ENCODE peak calls at places on chromosomes 11 and 22, in ten cellular contexts. H is lung; N is CD4-positive, alpha-beta T cell; T is CD8-positive, alpha-beta T cell; I is neuronal stem cell; A is heart right ventricle; V is IMR-90; K is kidney; P is heart left ventricle; Y is GM23248. E is an unnamed sample.
A peak's percentile ranks its signal among the peaks of the same experiment; 100 is the strongest.

GRCh38 chr22:28180804-28181203 is 261.7 kb upstream of the PITPNB start:
- DNase-seq in P (no peak), Y (peak; percentile 32), T (no peak), H (no peak), A (no peak), I (no peak), N (no peak), K (no peak), V (no peak), E (no peak)

GRCh38 chr22:39348909-39349505 is 784 bp upstream of the SYNGR1 start:
- DNase-seq in H (no peak), P (no peak), N (no peak), I (no peak), V (no peak), A (no peak), Y (no peak), T (no peak), K (no peak), E (no peak)

GRCh38 chr11:101264303-101264702 is 134.7 kb upstream of the PGR start:
- DNase-seq in V (no peak), A (no peak), Y (no peak), K (no peak), T (no peak), N (no peak), H (no peak), I (no peak), P (no peak), E (no peak)

GRCh38 chr22:24423519-24424000 is 3.8 kb upstream of the ADORA2A start:
- DNase-seq in H (peak; percentile 63), K (no peak), Y (peak; percentile 71), P (peak; percentile 70), T (peak; percentile 82), A (peak; percentile 75), I (peak; percentile 57), N (peak; percentile 52), V (no peak), E (peak; percentile 73)

GRCh38 chr11:71472357-71472885 is 19.4 kb downstream of the NADSYN1 start:
- DNase-seq in P (no peak), I (no peak), N (no peak), K (peak; percentile 52), A (no peak), Y (no peak), H (no peak), T (no peak), V (no peak), E (no peak)

GRCh38 chr22:40401981-40402406 is 31.6 kb downstream of the SGSM3 start:
- DNase-seq in I (no peak), T (no peak), Y (no peak), V (no peak), H (no peak), P (no peak), K (no peak), N (no peak), A (no peak), E (no peak)

GRCh38 chr11:70470127-70470526 is 71.8 kb downstream of the CTTN start:
- DNase-seq in T (no peak), Y (no peak), P (no peak), A (no peak), V (peak; percentile 46), K (no peak), I (no peak), H (no peak), N (no peak), E (no peak)

GRCh38 chr22:49789289-49790141 is 38.2 kb downstream of the BRD1 start:
- DNase-seq in H (no peak), V (peak; percentile 45), P (peak; percentile 41), N (peak; percentile 41), A (peak; percentile 56), T (peak; percentile 67), Y (peak; percentile 67), K (peak; percentile 79), I (no peak), E (no peak)

GRCh38 chr11:1236316-1237127 is 13.7 kb downstream of the MUC5B start:
- DNase-seq in V (no peak), I (no peak), H (no peak), A (peak; percentile 6), Y (no peak), N (no peak), K (peak; percentile 65), T (no peak), P (no peak), E (no peak)

GRCh38 chr11:1235615-1236315 is 12.9 kb downstream of the MUC5B start:
- DNase-seq in N (no peak), P (no peak), H (no peak), T (no peak), A (peak; percentile 2), K (peak; percentile 48), Y (no peak), V (no peak), I (no peak), E (no peak)

GRCh38 chr11:1237851-1238250 is 15.0 kb downstream of the MUC5B start:
- DNase-seq in Y (no peak), V (no peak), I (no peak), H (no peak), K (peak; percentile 46), A (no peak), P (no peak), N (no peak), T (no peak), E (no peak)

GRCh38 chr11:1238767-1239595 is 16.1 kb downstream of the MUC5B start:
- DNase-seq in I (no peak), N (no peak), H (no peak), A (no peak), P (no peak), T (no peak), Y (no peak), K (no peak), V (no peak), E (no peak)

GRCh38 chr11:1237128-1237580 is 14.3 kb downstream of the MUC5B start:
- DNase-seq in H (no peak), I (no peak), Y (no peak), K (peak; percentile 45), V (no peak), P (no peak), N (no peak), T (no peak), A (no peak), E (no peak)
- H3K9me3 ChIP-seq in H (peaks cover 7% of the 10 kb centered on the region), I (peaks cover 3% of the 10 kb centered on the region), Y (no peaks in the 10 kb centered on the region), K (no peaks in the 10 kb centered on the region), V (peaks cover 15% of the 10 kb centered on the region), P (no peaks in the 10 kb centered on the region), N (no peaks in the 10 kb centered on the region), T (no peaks in the 10 kb centered on the region), A (no peaks in the 10 kb centered on the region), E (no peaks in the 10 kb centered on the region)

GRCh38 chr22:47284822-47285221 is 522.4 kb downstream of the TBC1D22A start:
- DNase-seq in A (no peak), H (no peak), I (no peak), T (no peak), K (no peak), P (no peak), V (no peak), Y (no peak), N (no peak), E (no peak)

GRCh38 chr22:47282851-47283250 is 520.4 kb downstream of the TBC1D22A start:
- DNase-seq in P (no peak), A (no peak), I (no peak), V (no peak), H (no peak), N (no peak), T (no peak), Y (no peak), K (peak; percentile 46), E (no peak)

GRCh38 chr22:47282366-47282765 is 519.9 kb downstream of the TBC1D22A start:
- DNase-seq in A (no peak), N (no peak), K (peak; percentile 67), H (no peak), P (no peak), V (no peak), T (no peak), I (no peak), Y (no peak), E (no peak)

GRCh38 chr22:47284360-47284759 is 521.9 kb downstream of the TBC1D22A start:
- DNase-seq in Y (no peak), P (no peak), N (no peak), K (no peak), V (no peak), A (no peak), T (no peak), I (no peak), H (no peak), E (no peak)

GRCh38 chr22:47283616-47284270 is 521.3 kb downstream of the TBC1D22A start:
- DNase-seq in N (no peak), A (no peak), Y (no peak), T (no peak), K (peak; percentile 29), I (no peak), H (no peak), V (no peak), P (no peak), E (no peak)
- H3K9me3 ChIP-seq in N (no peaks in the 10 kb centered on the region), A (no peaks in the 10 kb centered on the region), Y (no peaks in the 10 kb centered on the region), T (no peaks in the 10 kb centered on the region), K (no peaks in the 10 kb centered on the region), I (peaks cover 75% of the 10 kb centered on the region), H (no peaks in the 10 kb centered on the region), V (peaks cover 4% of the 10 kb centered on the region), P (no peaks in the 10 kb centered on the region), E (no peaks in the 10 kb centered on the region)

DNA sequence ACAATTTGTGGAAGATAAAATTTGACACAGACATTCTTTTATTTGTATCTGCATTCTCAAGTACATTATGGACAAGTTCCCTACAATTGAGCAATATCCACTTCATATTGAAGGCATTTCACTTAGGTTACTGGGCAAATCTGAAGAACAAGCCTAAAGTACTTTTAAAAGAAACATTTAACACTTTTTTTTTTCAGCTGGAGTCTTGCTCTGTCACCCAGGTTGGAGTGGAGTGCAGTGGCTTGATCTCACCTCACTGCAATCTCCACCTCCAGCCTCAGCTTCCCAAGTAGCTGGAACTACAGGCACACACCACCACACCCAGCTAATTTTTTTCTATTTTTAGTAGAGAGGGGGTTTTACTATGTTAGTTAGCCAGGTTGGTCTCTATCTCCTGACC is 70.2 kb downstream of the OR4C45 start:
- DNase-seq in T (no peak), N (no peak), Y (no peak), V (no peak), H (no peak), P (no peak), I (no peak), A (no peak), K (no peak), E (no peak)
- H3K9me3 ChIP-seq in T (no peaks in the 10 kb centered on the region), N (no peaks in the 10 kb centered on the region), Y (no peaks in the 10 kb centered on the region), V (peaks cover 15% of the 10 kb centered on the region), H (peaks cover 3% of the 10 kb centered on the region), P (no peaks in the 10 kb centered on the region), I (peaks cover 20% of the 10 kb centered on the region), A (no peaks in the 10 kb centered on the region), K (no peaks in the 10 kb centered on the region), E (no peaks in the 10 kb centered on the region)

GRCh38 chr11:122978303-122978620 is 3.4 kb downstream of the BSX start:
- DNase-seq in Y (no peak), T (no peak), N (no peak), P (no peak), A (no peak), I (no peak), V (no peak), H (no peak), K (no peak), E (no peak)

GRCh38 chr11:122976396-122976733 is 5.3 kb downstream of the BSX start:
- DNase-seq in I (no peak), T (no peak), Y (no peak), P (no peak), A (no peak), H (no peak), N (no peak), K (no peak), V (no peak), E (no peak)

GRCh38 chr11:122977455-122978302 is 4.0 kb downstream of the BSX start:
- DNase-seq in K (no peak), I (peak; percentile 44), A (no peak), P (no peak), N (no peak), H (no peak), V (no peak), Y (peak; percentile 18), T (no peak), E (no peak)

GRCh38 chr11:122979103-122979814 is 2.4 kb downstream of the BSX start:
- DNase-seq in K (no peak), N (no peak), H (no peak), V (no peak), P (no peak), T (no peak), A (no peak), Y (no peak), I (no peak), E (no peak)

GRCh38 chr11:122976734-122977454 is 4.7 kb downstream of the BSX start:
- DNase-seq in N (no peak), A (no peak), H (no peak), I (peak; percentile 39), K (no peak), P (no peak), T (no peak), Y (peak; percentile 38), V (no peak), E (no peak)
- H3K9me3 ChIP-seq in N (no peaks in the 10 kb centered on the region), A (no peaks in the 10 kb centered on the region), H (peaks cover 9% of the 10 kb centered on the region), I (no peaks in the 10 kb centered on the region), K (no peaks in the 10 kb centered on the region), P (no peaks in the 10 kb centered on the region), T (no peaks in the 10 kb centered on the region), Y (no peaks in the 10 kb centered on the region), V (peaks cover 6% of the 10 kb centered on the region), E (no peaks in the 10 kb centered on the region)

E was measured in T-helper 17 cell.